ENCODE peak calls at places on chromosomes 1 and 21, in ten cellular contexts. B, S, V, L, Z, C, O, X, R and I are unnamed samples.

GRCh38 chr1:170630977-170631376 is 33.0 kb upstream of the PRRX1 start:
- DNase-seq in B (no peak), S (no peak), V (no peak), L (no peak), Z (no peak), C (no peak), O (no peak), X (no peak), R (no peak), I (no peak)

GRCh38 chr1:52045236-52045635 is 9.8 kb downstream of the TXNDC12 start:
- DNase-seq in B (no peak), S (no peak), V (no peak), L (no peak), Z (no peak), C (no peak), O (no peak), X (no peak), R (no peak), I (no peak)

GRCh38 chr1:19635646-19636045 is 8.5 kb upstream of the NBL1 start:
- DNase-seq in B (no peak), S (no peak), V (no peak), L (no peak), Z (no peak), C (no peak), O (no peak), X (no peak), R (no peak), I (no peak)

GRCh38 chr1:5810131-5810530 is 182.1 kb downstream of the NPHP4 start:
- DNase-seq in B (no peak), S (no peak), V (no peak), L (no peak), Z (no peak), C (no peak), O (no peak), X (no peak), R (no peak), I (no peak)

GRCh38 chr1:226792368-226792767 is 53.3 kb upstream of the ITPKB start:
- DNase-seq in B (no peak), S (no peak), V (no peak), L (no peak), Z (no peak), C (no peak), O (no peak), X (no peak), R (no peak), I (no peak)

GRCh38 chr1:167273027-167273800 is 52.5 kb downstream of the POU2F1 start:
- DNase-seq in B (no peak), S (no peak), V (no peak), L (peak; percentile 56), Z (peak; percentile 79), C (no peak), O (no peak), X (no peak), R (no peak), I (peak; percentile 54)

GRCh38 chr1:68199603-68200002 is 32.7 kb downstream of the WLS start:
- DNase-seq in B (no peak), S (no peak), V (no peak), L (no peak), Z (no peak), C (no peak), O (no peak), X (no peak), R (no peak), I (no peak)

GRCh38 chr1:36161656-36162531 is 5.9 kb downstream of the MAP7D1 start:
- DNase-seq in B (peak; percentile 68), S (no peak), V (peak; percentile 62), L (peak; percentile 42), Z (no peak), C (peak; percentile 51), O (no peak), X (peak; percentile 42), R (peak; percentile 33), I (peak; percentile 43)

GRCh38 chr1:51957618-51958017 is 32.9 kb downstream of the RAB3B start:
- DNase-seq in B (no peak), S (no peak), V (no peak), L (no peak), Z (no peak), C (no peak), O (peak; percentile 88), X (no peak), R (no peak), I (no peak)

GRCh38 chr1:33388989-33389771 is 41.7 kb downstream of the PHC2 start:
- DNase-seq in B (no peak), S (peak; percentile 62), V (no peak), L (no peak), Z (peak; percentile 98), C (no peak), O (no peak), X (no peak), R (no peak), I (peak; percentile 68)

GRCh38 chr21:27346041-27346448 is 379.2 kb upstream of the ADAMTS5 start:
- DNase-seq in B (no peak), S (no peak), V (no peak), L (no peak), Z (peak; percentile 60), C (no peak), O (no peak), X (no peak), R (no peak), I (peak; percentile 20)

GRCh38 chr1:198121058-198121829 is 35.6 kb upstream of the NEK7 start:
- DNase-seq in B (no peak), S (no peak), V (peak; percentile 76), L (no peak), Z (peak; percentile 86), C (peak; percentile 21), O (no peak), X (no peak), R (no peak), I (peak; percentile 94)

GRCh38 chr1:31418626-31419025 is 5.6 kb downstream of the SERINC2 start:
- DNase-seq in B (no peak), S (no peak), V (no peak), L (no peak), Z (no peak), C (no peak), O (no peak), X (no peak), R (no peak), I (no peak)

GRCh38 chr1:23481026-23481597 is 2.9 kb downstream of the ASAP3 start:
- DNase-seq in B (no peak), S (no peak), V (no peak), L (no peak), Z (no peak), C (no peak), O (no peak), X (no peak), R (no peak), I (no peak)

GRCh38 chr1:65717815-65718454 is 74.8 kb upstream of the PDE4B start:
- DNase-seq in B (no peak), S (no peak), V (peak; percentile 21), L (no peak), Z (peak; percentile 56), C (no peak), O (no peak), X (no peak), R (no peak), I (peak; percentile 24)

GRCh38 chr1:179175011-179175934 is 54.2 kb downstream of the ABL2 start:
- DNase-seq in B (no peak), S (peak; percentile 23), V (peak; percentile 48), L (peak; percentile 25), Z (peak; percentile 89), C (no peak), O (no peak), X (no peak), R (no peak), I (peak; percentile 79)

GRCh38 chr1:32470991-32471694 is 6.3 kb downstream of the ZBTB8B start:
- DNase-seq in B (no peak), S (no peak), V (no peak), L (no peak), Z (no peak), C (no peak), O (no peak), X (no peak), R (no peak), I (no peak)

GRCh38 chr1:219340796-219341195 is 167.1 kb downstream of the LYPLAL1 start:
- DNase-seq in B (no peak), S (no peak), V (no peak), L (no peak), Z (no peak), C (no peak), O (no peak), X (no peak), R (no peak), I (peak; percentile 87)

GRCh38 chr21:25862596-25862995 is 127.8 kb downstream of the GABPA start:
- DNase-seq in B (peak; percentile 5), S (no peak), V (peak; percentile 3), L (peak; percentile 61), Z (peak; percentile 17), C (peak; percentile 4), O (no peak), X (no peak), R (no peak), I (peak; percentile 12)

GRCh38 chr1:88079036-88079435 is 605.0 kb upstream of the PKN2 start:
- DNase-seq in B (no peak), S (no peak), V (no peak), L (no peak), Z (no peak), C (no peak), O (no peak), X (no peak), R (no peak), I (peak; percentile 10)